ENCODE peak calls at places on chromosomes 13 and 19, in nine cellular contexts. R is left lung, B is endodermal cell, O is neural progenitor cell, A is Peyer's patch, E is transverse colon, U is ovary, I is AG04450, S is tibial nerve. W is an unnamed sample.

GRCh38 chr19:16066611-16067104 is 9.6 kb upstream of the TPM4 start:
- DNase-seq in R (no peak), B (no peak), O (no peak), A (peak), E (peak), U (no peak), I (no peak), S (no peak), W (no peak)

GRCh38 chr13:20461481-20461859 is 64.2 kb downstream of the CRYL1 start:
- DNase-seq in R (no peak), B (no peak), O (no peak), A (no peak), E (no peak), U (no peak), I (no peak), S (no peak), W (no peak)

GRCh38 chr19:4057913-4058695 is 8.6 kb downstream of the ZBTB7A start:
- DNase-seq in R (peak), B (no peak), O (no peak), A (peak), E (peak), U (peak), I (peak), S (peak), W (peak)

GRCh38 chr13:27034678-27035111 is 136.9 kb downstream of the USP12 start:
- DNase-seq in R (no peak), B (peak), O (peak), A (no peak), E (no peak), U (no peak), I (no peak), S (no peak), W (no peak)

GRCh38 chr13:94198666-94199065 is 280.8 kb downstream of the DCT start:
- DNase-seq in R (no peak), B (no peak), O (no peak), A (no peak), E (no peak), U (no peak), I (no peak), S (no peak), W (no peak)

GRCh38 chr13:25421602-25422001 is 49.8 kb downstream of the ATP8A2 start:
- DNase-seq in R (no peak), B (no peak), O (no peak), A (no peak), E (no peak), U (no peak), I (no peak), S (no peak), W (no peak)

GRCh38 chr19:883661-884211 is 9.3 kb downstream of the MED16 start:
- DNase-seq in R (no peak), B (peak), O (no peak), A (no peak), E (no peak), U (no peak), I (no peak), S (no peak), W (no peak)

GRCh38 chr13:48562296-48563066 is 29.6 kb upstream of the RCBTB2 start:
- DNase-seq in R (no peak), B (no peak), O (no peak), A (no peak), E (peak), U (no peak), I (no peak), S (no peak), W (no peak)

GRCh38 chr19:33368074-33368864 is 5.2 kb upstream of the CEBPG start:
- DNase-seq in R (no peak), B (no peak), O (no peak), A (no peak), E (no peak), U (no peak), I (no peak), S (no peak), W (no peak)

GRCh38 chr19:35224681-35225604 is 3.6 kb downstream of the FAM187B start:
- DNase-seq in R (no peak), B (peak), O (no peak), A (no peak), E (peak), U (no peak), I (no peak), S (no peak), W (no peak)

GRCh38 chr19:7541828-7542443 is 6.4 kb downstream of the PNPLA6 start:
- DNase-seq in R (no peak), B (no peak), O (no peak), A (no peak), E (no peak), U (no peak), I (no peak), S (no peak), W (no peak)

GRCh38 chr13:32426981-32427851 is 714 bp downstream of the N4BP2L1 start:
- DNase-seq in R (peak), B (peak), O (peak), A (peak), E (peak), U (peak), I (no peak), S (peak), W (peak)

GRCh38 chr19:51980116-51980736 is 6.4 kb downstream of the ZNF350 start:
- DNase-seq in R (no peak), B (no peak), O (no peak), A (no peak), E (no peak), U (no peak), I (no peak), S (no peak), W (no peak)

GRCh38 chr19:16205205-16206045 is 7.7 kb downstream of the AP1M1 start:
- DNase-seq in R (no peak), B (no peak), O (no peak), A (no peak), E (no peak), U (no peak), I (no peak), S (no peak), W (no peak)

GRCh38 chr13:112124100-112124499 is 57.2 kb downstream of the SOX1 start:
- DNase-seq in R (no peak), B (peak), O (no peak), A (no peak), E (no peak), U (no peak), I (no peak), S (no peak), W (no peak)

GRCh38 chr13:36536546-36536945 is 104.3 kb downstream of the CCNA1 start:
- DNase-seq in R (no peak), B (no peak), O (no peak), A (no peak), E (no peak), U (no peak), I (no peak), S (no peak), W (no peak)

GRCh38 chr13:74003374-74003773 is 130.8 kb downstream of the KLF12 start:
- DNase-seq in R (no peak), B (no peak), O (no peak), A (no peak), E (no peak), U (no peak), I (no peak), S (no peak), W (no peak)

GRCh38 chr13:89923731-89924130 is 1423.8 kb upstream of the MIR17HG start:
- DNase-seq in R (no peak), B (no peak), O (no peak), A (no peak), E (no peak), U (no peak), I (peak), S (no peak), W (no peak)

GRCh38 chr19:50425581-50425980 is 6.8 kb downstream of the SPIB start:
- DNase-seq in R (no peak), B (no peak), O (no peak), A (no peak), E (no peak), U (no peak), I (no peak), S (no peak), W (no peak)

GRCh38 chr19:39212377-39212742 is 8.3 kb upstream of the SYCN start:
- DNase-seq in R (peak), B (peak), O (peak), A (peak), E (peak), U (no peak), I (no peak), S (no peak), W (no peak)

GRCh38 chr19:14363203-14364097 is 17.8 kb upstream of the ADGRE5 start:
- DNase-seq in R (peak), B (peak), O (peak), A (peak), E (peak), U (peak), I (no peak), S (no peak), W (peak)
- H3K27ac ChIP-seq in R (peak), B (peak), O (peak), A (peak), E (peak), U (peak), I (peak), S (peak), W (peak)

DNA sequence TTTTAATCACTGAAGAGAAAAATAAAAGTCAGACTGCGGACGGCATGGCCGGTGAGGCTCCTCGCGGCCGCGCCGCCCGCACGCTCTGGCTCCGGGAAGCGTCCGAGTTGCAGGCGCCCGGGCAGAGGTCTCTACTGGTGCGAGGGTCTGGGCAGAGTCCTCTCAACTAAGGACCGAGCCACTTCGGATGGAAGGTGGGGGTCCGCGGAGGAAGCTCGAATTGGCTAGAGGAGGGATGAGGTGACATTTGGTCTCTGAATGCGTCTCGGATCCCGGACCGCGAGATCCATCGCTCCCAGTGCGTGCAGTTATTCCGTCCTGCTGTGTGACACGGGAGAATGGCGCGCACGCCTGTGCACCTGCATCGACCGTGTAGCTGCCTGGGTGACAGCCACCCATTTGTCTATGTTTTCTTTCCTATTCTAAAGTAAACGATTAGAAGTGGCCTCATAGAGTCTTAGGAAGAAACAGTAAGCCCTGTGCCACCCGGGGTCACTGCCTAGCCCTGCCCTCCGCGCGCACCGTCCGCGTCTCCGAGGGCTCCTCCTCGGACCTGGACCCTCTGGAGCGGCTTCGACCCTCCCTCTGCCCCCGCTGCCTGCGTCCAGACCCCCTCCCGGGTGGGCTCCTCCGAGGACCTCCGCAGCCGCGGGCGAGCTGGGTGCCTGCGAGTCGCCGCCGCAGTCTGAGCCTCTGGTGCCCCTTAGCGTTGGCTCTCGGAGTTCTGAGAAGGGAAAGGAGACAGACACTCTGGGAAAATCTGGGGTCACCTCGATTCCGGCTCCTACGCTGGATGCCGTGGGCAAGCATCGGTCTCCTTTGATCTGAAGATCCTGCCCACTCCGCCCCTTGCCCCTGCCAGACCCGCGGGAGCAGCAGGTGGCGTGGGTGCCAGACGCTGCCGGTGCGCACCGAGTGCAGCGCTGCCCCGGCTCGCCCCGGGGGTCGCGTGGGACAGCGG is 347.4 kb downstream of the LIG4 start:
- DNase-seq in R (peak), B (peak), O (peak), A (no peak), E (no peak), U (peak), I (no peak), S (no peak), W (no peak)
- TF ChIP-seq CTCF in R (no peak), B (peak), O (peak), A (no peak), E (no peak), U (no peak), I (peak), S (no peak), W (no peak)

GRCh38 chr19:19204181-19204580 is 967 bp upstream of the NR2C2AP start:
- DNase-seq in R (no peak), B (no peak), O (no peak), A (no peak), E (no peak), U (no peak), I (no peak), S (no peak), W (no peak)

GRCh38 chr19:19203012-19203856 is at the start of gene NR2C2AP:
- DNase-seq in R (peak), B (peak), O (peak), A (peak), E (peak), U (peak), I (peak), S (peak), W (peak)

GRCh38 chr19:19205416-19206410 is 2.5 kb upstream of the NR2C2AP start:
- DNase-seq in R (no peak), B (no peak), O (no peak), A (no peak), E (no peak), U (no peak), I (no peak), S (no peak), W (no peak)

GRCh38 chr19:19202707-19203011 is 555 bp downstream of the NR2C2AP start:
- DNase-seq in R (no peak), B (no peak), O (peak), A (no peak), E (no peak), U (no peak), I (no peak), S (no peak), W (no peak)

GRCh38 chr19:19201697-19202630 is 1.2 kb downstream of the NR2C2AP start:
- DNase-seq in R (no peak), B (no peak), O (no peak), A (no peak), E (no peak), U (no peak), I (no peak), S (no peak), W (no peak)
- H3K27ac ChIP-seq in R (no peak), B (no peak), O (no peak), A (no peak), E (peak), U (no peak), I (no peak), S (peak), W (peak)

GRCh38 chr13:38688674-38689073 is 1.8 kb downstream of the FREM2 start:
- DNase-seq in R (no peak), B (no peak), O (no peak), A (no peak), E (no peak), U (peak), I (no peak), S (no peak), W (no peak)

GRCh38 chr13:38687246-38688229 is 661 bp downstream of the FREM2 start:
- DNase-seq in R (peak), B (no peak), O (peak), A (peak), E (no peak), U (no peak), I (no peak), S (no peak), W (no peak)

GRCh38 chr13:38686635-38687245 is at the start of gene FREM2:
- DNase-seq in R (peak), B (peak), O (peak), A (peak), E (peak), U (peak), I (no peak), S (no peak), W (peak)

GRCh38 chr13:38684714-38685113 is 2.2 kb upstream of the FREM2 start:
- DNase-seq in R (no peak), B (no peak), O (no peak), A (no peak), E (no peak), U (no peak), I (no peak), S (no peak), W (no peak)

GRCh38 chr13:38685974-38686571 is 804 bp upstream of the FREM2 start:
- DNase-seq in R (peak), B (peak), O (peak), A (no peak), E (no peak), U (no peak), I (no peak), S (no peak), W (no peak)
- TF ChIP-seq CTCF in R (no peak), B (peak), O (peak), A (no peak), E (peak), U (no peak), I (no peak), S (peak), W (peak)

DNA sequence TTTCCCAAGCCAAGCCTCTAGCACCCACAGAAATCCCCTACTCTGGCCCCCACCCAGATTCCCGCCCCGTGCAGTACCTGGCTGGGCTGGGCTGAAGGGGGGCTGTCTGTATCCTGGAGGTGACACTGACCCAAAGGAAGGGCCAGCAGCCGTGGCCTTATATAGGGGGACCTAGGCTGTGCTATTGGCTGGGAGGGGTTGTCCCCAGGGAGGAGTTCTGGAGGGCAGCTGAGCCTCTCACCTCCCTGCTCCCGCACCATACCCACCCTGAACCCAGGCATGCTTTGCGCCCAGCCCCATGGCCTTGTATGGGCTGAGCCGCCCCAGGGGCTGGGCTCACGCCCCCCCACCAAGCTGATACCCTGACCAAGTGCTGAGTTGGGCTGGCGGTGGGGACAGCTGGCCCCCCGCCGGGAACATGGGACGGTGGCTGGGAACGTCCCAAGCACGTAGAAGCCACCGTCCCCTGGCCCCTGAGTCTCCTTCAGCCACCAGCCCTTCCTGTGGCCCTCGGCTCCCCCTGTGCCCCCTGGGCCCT is at the start of gene CKM:
- DNase-seq in R (no peak), B (no peak), O (no peak), A (no peak), E (no peak), U (no peak), I (no peak), S (no peak), W (peak)
- H3K27ac ChIP-seq in R (no peak), B (peak), O (no peak), A (no peak), E (peak), U (no peak), I (no peak), S (no peak), W (peak)